ENCODE peak calls at places on chromosomes 12 and 14, in five cellular contexts. U, X, N, L and V are unnamed samples.

GRCh38 chr12:122945047-122945592 is 21.1 kb downstream of the ABCB9 start:
- DNase-seq in X (no peak), N (no peak), L (no peak), U (no peak), V (no peak)

GRCh38 chr12:70756791-70757190 is 119.6 kb upstream of the PTPRB start:
- DNase-seq in U (peak), N (no peak), L (no peak), X (no peak), V (no peak)

GRCh38 chr14:51828017-51828797 is 32.2 kb upstream of the GNG2 start:
- DNase-seq in X (peak), U (peak), L (no peak), N (peak), V (peak)

GRCh38 chr12:3097186-3097804 is 20.1 kb downstream of the TSPAN9 start:
- DNase-seq in U (peak), N (no peak), L (peak), X (no peak), V (no peak)

GRCh38 chr12:54439521-54440255 is 20.6 kb upstream of the ITGA5 start:
- DNase-seq in L (peak), N (peak), X (no peak), U (no peak), V (no peak)

GRCh38 chr12:71731439-71732356 is 23.0 kb upstream of the RAB21 start:
- DNase-seq in L (peak), X (no peak), U (no peak), N (no peak), V (no peak)

GRCh38 chr12:76083246-76083735 is 1.2 kb downstream of the NAP1L1 start:
- DNase-seq in L (no peak), U (no peak), X (no peak), N (no peak), V (no peak)

GRCh38 chr14:70094106-70094505 is 94.6 kb downstream of the SLC8A3 start:
- DNase-seq in U (no peak), X (no peak), L (no peak), N (no peak), V (no peak)

GRCh38 chr14:103819503-103820307 is 27.7 kb downstream of the PPP1R13B start:
- DNase-seq in X (no peak), U (peak), N (peak), L (peak), V (peak)

GRCh38 chr12:24414421-24414820 is 465.0 kb upstream of the SOX5 start:
- DNase-seq in U (no peak), N (no peak), X (no peak), L (no peak), V (no peak)

GRCh38 chr12:106527356-106527755 is 55.4 kb upstream of the RFX4 start:
- DNase-seq in L (peak), X (no peak), U (no peak), N (no peak), V (no peak)

GRCh38 chr12:76548222-76548837 is 11.2 kb downstream of the OSBPL8 start:
- DNase-seq in L (no peak), N (no peak), X (no peak), U (no peak), V (no peak)

GRCh38 chr12:94561943-94562411 is 88.4 kb downstream of the TMCC3 start:
- DNase-seq in U (peak), L (no peak), N (peak), X (no peak), V (peak)

GRCh38 chr14:64220466-64220865 is 73.7 kb downstream of the ESR2 start:
- DNase-seq in U (peak), L (peak), X (no peak), N (no peak), V (no peak)

GRCh38 chr14:103126873-103127304 is 3.6 kb downstream of the TNFAIP2 start:
- DNase-seq in L (peak), N (no peak), U (peak), X (no peak), V (peak)

GRCh38 chr12:5870183-5870582 is 74.9 kb downstream of the ANO2 start:
- DNase-seq in N (no peak), X (no peak), U (no peak), L (no peak), V (no peak)

GRCh38 chr14:105165134-105165704 is 3.4 kb downstream of the JAG2 start:
- DNase-seq in L (no peak), X (no peak), N (no peak), U (no peak), V (no peak)

GRCh38 chr12:71641390-71641789 is 22.3 kb downstream of the ZFC3H1 start:
- DNase-seq in X (no peak), N (no peak), U (no peak), L (no peak), V (no peak)

GRCh38 chr14:75259946-75260545 is 18.6 kb upstream of the FOS start:
- DNase-seq in N (no peak), L (no peak), U (no peak), X (no peak), V (no peak)

GRCh38 chr14:75257241-75257640 is 21.4 kb upstream of the FOS start:
- DNase-seq in L (peak), X (no peak), U (no peak), N (no peak), V (no peak)

GRCh38 chr14:75258079-75258802 is 20.4 kb upstream of the FOS start:
- DNase-seq in N (no peak), U (no peak), L (peak), X (no peak), V (no peak)

GRCh38 chr14:75258803-75259509 is 19.7 kb upstream of the FOS start:
- DNase-seq in U (peak), N (peak), X (peak), L (peak), V (peak)

DNA sequence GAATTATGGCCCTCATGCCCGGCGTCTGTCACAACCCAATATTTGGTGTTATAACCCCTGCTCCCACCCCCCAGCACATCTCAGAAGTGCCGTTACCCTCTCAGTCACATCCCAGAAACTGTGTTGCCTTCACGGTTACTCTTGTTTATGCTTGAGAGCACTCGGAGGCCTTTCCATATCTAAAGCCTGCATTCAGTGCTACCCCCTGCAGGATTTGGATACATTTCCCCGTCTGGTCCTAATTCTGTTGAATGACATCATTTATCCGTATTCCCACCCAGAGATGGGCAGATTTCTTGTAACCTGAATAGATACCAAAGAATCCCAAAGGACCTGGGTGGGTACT is 19.1 kb upstream of the FOS start:
- DNase-seq in N (no peak), L (peak), X (no peak), U (no peak), V (no peak)
- TF ChIP-seq CTCF in N (no peak), L (peak), X (no peak), U (peak), V (no peak)

DNA sequence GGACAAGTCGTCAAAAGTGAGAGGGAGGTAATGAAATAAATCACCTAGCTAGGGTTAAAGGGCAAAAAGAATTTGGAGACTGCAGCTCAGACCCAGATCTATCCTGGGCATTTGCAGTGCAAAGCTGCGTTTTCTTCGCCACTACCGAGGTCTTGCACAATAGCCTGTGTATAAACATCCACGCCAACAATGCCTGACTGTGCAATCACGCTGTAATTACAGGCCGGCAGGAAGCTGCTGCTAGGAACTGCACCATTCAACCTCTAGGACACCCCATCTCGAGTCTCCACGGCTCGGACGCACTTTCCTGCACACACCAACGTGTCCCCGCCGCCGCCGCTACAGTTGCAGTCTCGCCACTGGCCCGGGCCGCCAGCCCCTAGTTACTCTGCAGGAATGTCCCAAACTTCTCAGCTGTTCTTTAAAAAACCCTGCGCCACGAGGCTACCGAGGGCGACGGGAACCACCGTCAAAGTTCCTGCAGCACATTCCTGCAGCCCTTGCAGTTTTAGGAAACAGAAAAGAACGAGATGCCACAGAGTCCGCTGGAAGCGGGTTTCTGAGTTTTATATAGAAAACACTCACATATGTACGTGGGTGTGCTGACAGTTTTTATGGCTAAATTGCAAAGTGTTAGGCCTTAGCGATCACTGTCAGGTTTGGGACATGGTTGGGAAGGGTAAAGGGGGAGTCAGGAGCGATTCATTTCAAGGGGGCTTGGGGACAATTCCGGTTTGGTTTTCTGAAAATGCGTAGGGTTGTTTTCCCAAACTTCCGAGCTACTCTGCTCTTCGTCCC is 65.6 kb upstream of the PTGR2 start:
- DNase-seq in L (peak), U (peak), N (no peak), X (peak), V (peak)
- TF ChIP-seq CTCF in L (peak), U (peak), N (no peak), X (no peak), V (no peak)

GRCh38 chr12:47886471-47887240 is 18.1 kb downstream of the VDR start:
- DNase-seq in X (no peak), U (no peak), N (no peak), L (no peak), V (no peak)
- TF ChIP-seq CTCF in X (no peak), U (no peak), N (no peak), L (no peak), V (no peak)

GRCh38 chr14:60272177-60272576 is 23.2 kb downstream of the PPM1A start:
- DNase-seq in X (no peak), U (no peak), L (no peak), N (no peak), V (no peak)
- TF ChIP-seq CTCF in X (no peak), U (peak), L (no peak), N (no peak), V (no peak)

GRCh38 chr12:132561784-132562156 is 48.6 kb downstream of the LRCOL1 start:
- DNase-seq in N (peak), L (no peak), X (no peak), U (peak), V (peak)
- TF ChIP-seq CTCF in N (peak), L (peak), X (no peak), U (peak), V (no peak)

GRCh38 chr14:47590763-47591162 is 84.6 kb downstream of the MDGA2 start:
- DNase-seq in X (no peak), N (no peak), U (no peak), L (no peak), V (no peak)
- TF ChIP-seq CTCF in X (no peak), N (no peak), U (no peak), L (no peak), V (no peak)

GRCh38 chr14:91140672-91141071 is 26.8 kb downstream of the DGLUCY start:
- DNase-seq in L (peak), N (no peak), U (peak), X (no peak), V (no peak)
- TF ChIP-seq CTCF in L (peak), N (peak), U (peak), X (no peak), V (peak)

GRCh38 chr12:61362037-61362436 is 898.2 kb upstream of the USP15 start:
- DNase-seq in X (no peak), L (no peak), U (no peak), N (no peak), V (no peak)

GRCh38 chr12:61365001-61365400 is 895.2 kb upstream of the USP15 start:
- DNase-seq in X (no peak), L (no peak), N (no peak), U (no peak), V (no peak)

GRCh38 chr12:61367281-61367785 is 892.9 kb upstream of the USP15 start:
- DNase-seq in U (no peak), L (no peak), N (no peak), X (no peak), V (no peak)
- TF ChIP-seq CTCF in U (no peak), L (no peak), N (no peak), X (no peak), V (no peak)

GRCh38 chr12:83821967-83822366 is 1090.6 kb downstream of the SLC6A15 start:
- DNase-seq in L (no peak), X (no peak), N (no peak), U (no peak), V (no peak)

GRCh38 chr12:83827193-83827592 is 1085.4 kb downstream of the SLC6A15 start:
- DNase-seq in L (no peak), U (peak), X (no peak), N (no peak), V (no peak)

GRCh38 chr12:83826112-83826511 is 1086.5 kb downstream of the SLC6A15 start:
- DNase-seq in L (peak), N (peak), U (peak), X (no peak), V (peak)

GRCh38 chr12:83827860-83828259 is 1084.7 kb downstream of the SLC6A15 start:
- DNase-seq in N (no peak), L (peak), U (peak), X (no peak), V (peak)

DNA sequence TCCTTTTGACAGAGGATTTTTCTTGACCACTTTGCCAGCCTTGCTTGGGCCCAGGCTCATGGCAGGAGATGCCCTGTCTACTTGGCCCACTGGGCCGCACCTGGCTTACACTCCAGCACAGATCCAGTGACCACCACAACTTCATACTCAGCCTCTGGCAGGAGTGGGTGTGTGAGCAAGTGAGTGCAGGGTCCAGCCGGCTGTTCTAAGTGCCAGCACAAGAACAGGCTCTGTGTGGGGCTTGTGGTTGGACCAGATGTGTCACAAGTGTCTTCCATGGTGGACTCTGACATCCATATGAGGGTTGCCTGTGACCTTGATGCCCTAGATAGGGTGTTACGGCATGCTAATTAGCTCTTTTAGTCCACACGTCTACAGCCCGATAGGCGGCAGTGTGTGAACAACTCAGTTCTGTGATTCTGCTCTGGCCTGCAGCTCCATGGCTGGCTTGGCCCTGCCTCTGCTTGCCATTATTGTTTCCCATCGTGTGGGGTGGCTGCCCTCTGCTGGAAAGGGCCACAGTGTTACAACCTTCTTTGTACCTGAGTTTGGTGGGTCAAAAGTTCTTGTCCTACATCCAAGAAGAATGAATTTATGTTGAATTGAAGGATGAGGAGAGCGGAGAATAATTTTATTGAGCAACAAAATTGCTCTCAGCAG is 1089.1 kb downstream of the SLC6A15 start:
- DNase-seq in X (no peak), N (peak), U (peak), L (peak), V (peak)
- TF ChIP-seq CTCF in X (no peak), N (peak), U (peak), L (no peak), V (peak)

DNA sequence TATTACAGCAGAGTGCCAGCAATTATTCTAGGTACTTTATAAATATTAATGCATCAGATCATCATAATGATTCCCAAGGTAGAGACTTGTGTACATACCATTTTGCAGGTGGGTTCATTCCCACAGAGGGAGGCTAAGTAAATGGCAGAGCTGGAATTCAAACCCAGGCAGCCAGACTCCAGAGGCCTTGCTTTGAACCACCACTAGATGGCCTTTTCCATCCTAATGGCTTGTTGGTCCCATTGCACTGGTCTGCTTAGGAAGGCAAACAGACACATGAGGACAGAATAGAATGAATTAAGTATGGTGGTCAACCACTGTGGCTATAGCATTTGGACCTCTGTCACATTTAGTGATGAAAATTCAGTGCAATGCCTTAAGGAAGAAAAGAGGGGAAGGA is 158.7 kb downstream of the METTL25 start:
- DNase-seq in U (peak), N (peak), X (no peak), L (peak), V (peak)
- TF ChIP-seq CTCF in U (peak), N (peak), X (peak), L (peak), V (peak)